ENCODE peak calls at places on chromosomes 2 and 18, in four cellular contexts. One of them, this sample, is unnamed.

GRCh38 chr18:70188113-70188512 is 17.4 kb downstream of the RTTN start:
- DNase-seq in endothelial cell: no peak
- DNase-seq in upper lobe of left lung: no peak
- DNase-seq in ascending aorta: no peak
- DNase-seq in this sample: no peak

GRCh38 chr2:108919571-108920373 is 69.2 kb downstream of the EDAR start:
- DNase-seq in endothelial cell: no peak
- DNase-seq in upper lobe of left lung: no peak
- DNase-seq in ascending aorta: no peak
- DNase-seq in this sample: no peak

GRCh38 chr2:205438241-205438640 is 244.1 kb upstream of the NRP2 start:
- DNase-seq in endothelial cell: no peak
- DNase-seq in upper lobe of left lung: no peak
- DNase-seq in ascending aorta: no peak
- DNase-seq in this sample: no peak

GRCh38 chr2:238505892-238506280 is 79.2 kb downstream of the ASB1 start:
- DNase-seq in endothelial cell: no peak
- DNase-seq in upper lobe of left lung: no peak
- DNase-seq in ascending aorta: no peak
- DNase-seq in this sample: no peak

GRCh38 chr18:35456181-35456850 is 41.4 kb downstream of the INO80C start:
- DNase-seq in endothelial cell: no peak
- DNase-seq in upper lobe of left lung: no peak
- DNase-seq in ascending aorta: no peak
- DNase-seq in this sample: no peak

GRCh38 chr2:241540391-241540765 is 18.2 kb upstream of the BOK start:
- DNase-seq in endothelial cell: no peak
- DNase-seq in upper lobe of left lung: peak; percentile 81
- DNase-seq in ascending aorta: no peak
- DNase-seq in this sample: no peak

GRCh38 chr2:132400169-132400900 is 16.3 kb upstream of the GPR39 start:
- DNase-seq in endothelial cell: no peak
- DNase-seq in upper lobe of left lung: no peak
- DNase-seq in ascending aorta: no peak
- DNase-seq in this sample: no peak

GRCh38 chr2:219417374-219417773 is 803 bp upstream of the DES start:
- DNase-seq in endothelial cell: no peak
- DNase-seq in upper lobe of left lung: no peak
- DNase-seq in ascending aorta: no peak
- DNase-seq in this sample: no peak

GRCh38 chr18:2960983-2961696 is 51.8 kb downstream of the LPIN2 start:
- DNase-seq in endothelial cell: no peak
- DNase-seq in upper lobe of left lung: no peak
- DNase-seq in ascending aorta: no peak
- DNase-seq in this sample: no peak

GRCh38 chr2:47069628-47070154 is 85.4 kb downstream of the STPG4 start:
- DNase-seq in endothelial cell: no peak
- DNase-seq in upper lobe of left lung: peak; percentile 86
- DNase-seq in ascending aorta: peak; percentile 92
- DNase-seq in this sample: no peak

GRCh38 chr2:8144785-8145184 is 537.1 kb upstream of the ID2 start:
- DNase-seq in endothelial cell: no peak
- DNase-seq in upper lobe of left lung: no peak
- DNase-seq in ascending aorta: no peak
- DNase-seq in this sample: no peak

GRCh38 chr18:23693849-23694248 is 4.6 kb downstream of the LAMA3 start:
- DNase-seq in endothelial cell: no peak
- DNase-seq in upper lobe of left lung: no peak
- DNase-seq in ascending aorta: no peak
- DNase-seq in this sample: no peak

GRCh38 chr18:22572321-22572720 is 154.6 kb upstream of the CTAGE1 start:
- DNase-seq in endothelial cell: no peak
- DNase-seq in upper lobe of left lung: no peak
- DNase-seq in ascending aorta: no peak
- DNase-seq in this sample: no peak

GRCh38 chr2:32064021-32064678 is 794 bp downstream of the SPAST start:
- DNase-seq in endothelial cell: no peak
- DNase-seq in upper lobe of left lung: peak; percentile 26
- DNase-seq in ascending aorta: no peak
- DNase-seq in this sample: peak; percentile 46

GRCh38 chr2:187051350-187051749 is 202.4 kb upstream of the ZSWIM2 start:
- DNase-seq in endothelial cell: no peak
- DNase-seq in upper lobe of left lung: no peak
- DNase-seq in ascending aorta: no peak
- DNase-seq in this sample: no peak

GRCh38 chr18:12008181-12008767 is 27.0 kb downstream of the IMPA2 start:
- DNase-seq in endothelial cell: no peak
- DNase-seq in upper lobe of left lung: no peak
- DNase-seq in ascending aorta: no peak
- DNase-seq in this sample: no peak

GRCh38 chr18:58572181-58572580 is 56.7 kb downstream of the ALPK2 start:
- DNase-seq in endothelial cell: no peak
- DNase-seq in upper lobe of left lung: no peak
- DNase-seq in ascending aorta: no peak
- DNase-seq in this sample: no peak

GRCh38 chr2:154945977-154946376 is 247.5 kb downstream of the KCNJ3 start:
- DNase-seq in endothelial cell: no peak
- DNase-seq in upper lobe of left lung: no peak
- DNase-seq in ascending aorta: no peak
- DNase-seq in this sample: no peak

GRCh38 chr2:133344864-133345263 is 223.4 kb downstream of the NCKAP5 start:
- DNase-seq in endothelial cell: no peak
- DNase-seq in upper lobe of left lung: no peak
- DNase-seq in ascending aorta: no peak
- DNase-seq in this sample: no peak

GRCh38 chr2:231152800-231153557 is 28.1 kb upstream of the HTR2B start:
- DNase-seq in endothelial cell: no peak
- DNase-seq in upper lobe of left lung: no peak
- DNase-seq in ascending aorta: no peak
- DNase-seq in this sample: no peak

GRCh38 chr18:9782073-9782857 is 74.2 kb downstream of the RAB31 start:
- DNase-seq in endothelial cell: no peak
- DNase-seq in upper lobe of left lung: peak; percentile 23
- DNase-seq in ascending aorta: no peak
- DNase-seq in this sample: no peak

GRCh38 chr2:9235388-9236344 is 29.1 kb downstream of the ASAP2 start:
- DNase-seq in endothelial cell: no peak
- DNase-seq in upper lobe of left lung: no peak
- DNase-seq in ascending aorta: peak; percentile 70
- DNase-seq in this sample: no peak

GRCh38 chr18:74897971-74898657 is 300.4 kb downstream of the ZNF407 start:
- DNase-seq in endothelial cell: no peak
- DNase-seq in upper lobe of left lung: no peak
- DNase-seq in ascending aorta: no peak
- DNase-seq in this sample: no peak

GRCh38 chr2:12340164-12340563 is 376.6 kb upstream of the TRIB2 start:
- DNase-seq in endothelial cell: no peak
- DNase-seq in upper lobe of left lung: no peak
- DNase-seq in ascending aorta: no peak
- DNase-seq in this sample: no peak

GRCh38 chr2:240791211-240791800 is 28.7 kb downstream of the KIF1A start:
- DNase-seq in endothelial cell: no peak
- DNase-seq in upper lobe of left lung: no peak
- DNase-seq in ascending aorta: no peak
- DNase-seq in this sample: peak; percentile 0

GRCh38 chr2:27238976-27239375 is 21.8 kb downstream of the CAD start:
- DNase-seq in endothelial cell: no peak
- DNase-seq in upper lobe of left lung: no peak
- DNase-seq in ascending aorta: no peak
- DNase-seq in this sample: no peak

GRCh38 chr2:174259981-174260380 is 11.6 kb upstream of the OLA1 start:
- DNase-seq in endothelial cell: no peak
- DNase-seq in upper lobe of left lung: no peak
- DNase-seq in ascending aorta: no peak
- DNase-seq in this sample: no peak

GRCh38 chr18:9986156-9986930 is 72.5 kb downstream of the VAPA start:
- DNase-seq in endothelial cell: no peak
- DNase-seq in upper lobe of left lung: no peak
- DNase-seq in ascending aorta: no peak
- DNase-seq in this sample: no peak

GRCh38 chr2:101030866-101031554 is 28.9 kb downstream of the RPL31 start:
- DNase-seq in endothelial cell: no peak
- DNase-seq in upper lobe of left lung: no peak
- DNase-seq in ascending aorta: no peak
- DNase-seq in this sample: no peak

GRCh38 chr2:55163895-55164509 is 68.1 kb downstream of the CLHC1 start:
- DNase-seq in endothelial cell: no peak
- DNase-seq in upper lobe of left lung: no peak
- DNase-seq in ascending aorta: no peak
- DNase-seq in this sample: no peak

GRCh38 chr2:221567809-221568208 is 4.3 kb downstream of the EPHA4 start:
- DNase-seq in endothelial cell: no peak
- DNase-seq in upper lobe of left lung: no peak
- DNase-seq in ascending aorta: no peak
- DNase-seq in this sample: no peak

GRCh38 chr2:197163755-197164753 is 146.5 kb downstream of the ANKRD44 start:
- DNase-seq in endothelial cell: peak; percentile 32
- DNase-seq in upper lobe of left lung: no peak
- DNase-seq in ascending aorta: no peak
- DNase-seq in this sample: no peak

GRCh38 chr2:239717706-239718105 is 307.4 kb downstream of the NDUFA10 start:
- DNase-seq in endothelial cell: no peak
- DNase-seq in upper lobe of left lung: no peak
- DNase-seq in ascending aorta: peak; percentile 55
- DNase-seq in this sample: no peak

GRCh38 chr2:164538250-164538866 is 82.9 kb downstream of the GRB14 start:
- DNase-seq in endothelial cell: no peak
- DNase-seq in upper lobe of left lung: no peak
- DNase-seq in ascending aorta: no peak
- DNase-seq in this sample: no peak

GRCh38 chr18:35355140-35355618 is 11.0 kb upstream of the ZNF24 start:
- DNase-seq in endothelial cell: peak; percentile 63
- DNase-seq in upper lobe of left lung: peak; percentile 74
- DNase-seq in ascending aorta: peak; percentile 87
- DNase-seq in this sample: peak; percentile 75

GRCh38 chr2:182020319-182021055 is 34.8 kb downstream of the PPP1R1C start:
- DNase-seq in endothelial cell: no peak
- DNase-seq in upper lobe of left lung: no peak
- DNase-seq in ascending aorta: no peak
- DNase-seq in this sample: no peak

GRCh38 chr2:23412556-23413155 is 27.7 kb downstream of the KLHL29 start:
- DNase-seq in endothelial cell: no peak
- DNase-seq in upper lobe of left lung: no peak
- DNase-seq in ascending aorta: no peak
- DNase-seq in this sample: no peak

GRCh38 chr18:5461056-5461455 is 82.7 kb downstream of the EPB41L3 start:
- DNase-seq in endothelial cell: no peak
- DNase-seq in upper lobe of left lung: no peak
- DNase-seq in ascending aorta: no peak
- DNase-seq in this sample: no peak

GRCh38 chr2:69720922-69721491 is 20.9 kb upstream of the ANXA4 start:
- DNase-seq in endothelial cell: no peak
- DNase-seq in upper lobe of left lung: no peak
- DNase-seq in ascending aorta: no peak
- DNase-seq in this sample: no peak

GRCh38 chr2:69717902-69718301 is 24.0 kb upstream of the ANXA4 start:
- DNase-seq in endothelial cell: no peak
- DNase-seq in upper lobe of left lung: no peak
- DNase-seq in ascending aorta: no peak
- DNase-seq in this sample: no peak

GRCh38 chr2:69718338-69718965 is 23.5 kb upstream of the ANXA4 start:
- DNase-seq in endothelial cell: no peak
- DNase-seq in upper lobe of left lung: no peak
- DNase-seq in ascending aorta: no peak
- DNase-seq in this sample: no peak

GRCh38 chr2:69723791-69724190 is 18.1 kb upstream of the ANXA4 start:
- DNase-seq in endothelial cell: no peak
- DNase-seq in upper lobe of left lung: no peak
- DNase-seq in ascending aorta: no peak
- DNase-seq in this sample: no peak

GRCh38 chr2:69720404-69720803 is 21.5 kb upstream of the ANXA4 start:
- DNase-seq in endothelial cell: peak; percentile 26
- DNase-seq in upper lobe of left lung: no peak
- DNase-seq in ascending aorta: no peak
- DNase-seq in this sample: no peak
- TF ChIP-seq CTCF in endothelial cell: peak; percentile 47
- TF ChIP-seq CTCF in upper lobe of left lung: no peak
- TF ChIP-seq CTCF in ascending aorta: no peak
- TF ChIP-seq CTCF in this sample: no peak

DNA sequence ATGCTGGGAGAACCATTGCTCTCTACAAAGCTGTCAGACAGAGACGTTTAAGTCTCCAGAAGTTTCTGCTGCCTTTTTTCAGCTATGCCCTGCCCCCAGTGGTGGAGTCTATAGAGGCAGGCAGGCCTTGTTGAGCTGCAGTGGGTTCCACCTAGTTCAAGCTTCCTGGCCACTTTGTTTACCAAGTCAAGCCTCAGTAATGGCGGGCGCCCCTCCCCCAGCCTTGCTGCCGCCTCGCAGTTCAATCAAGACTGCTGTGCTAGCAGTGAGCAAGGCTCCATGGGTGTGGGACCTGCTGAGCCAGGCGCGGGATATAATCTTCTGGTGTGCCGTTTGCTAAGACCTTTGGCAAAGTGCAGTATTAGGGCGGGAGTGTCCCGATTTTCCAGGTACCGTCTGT is 52.7 kb upstream of the SCYGR2 start:
- DNase-seq in endothelial cell: peak; percentile 6
- DNase-seq in upper lobe of left lung: no peak
- DNase-seq in ascending aorta: no peak
- DNase-seq in this sample: peak; percentile 42
- TF ChIP-seq CTCF in endothelial cell: no peak
- TF ChIP-seq CTCF in upper lobe of left lung: no peak
- TF ChIP-seq CTCF in ascending aorta: no peak
- TF ChIP-seq CTCF in this sample: no peak

DNA sequence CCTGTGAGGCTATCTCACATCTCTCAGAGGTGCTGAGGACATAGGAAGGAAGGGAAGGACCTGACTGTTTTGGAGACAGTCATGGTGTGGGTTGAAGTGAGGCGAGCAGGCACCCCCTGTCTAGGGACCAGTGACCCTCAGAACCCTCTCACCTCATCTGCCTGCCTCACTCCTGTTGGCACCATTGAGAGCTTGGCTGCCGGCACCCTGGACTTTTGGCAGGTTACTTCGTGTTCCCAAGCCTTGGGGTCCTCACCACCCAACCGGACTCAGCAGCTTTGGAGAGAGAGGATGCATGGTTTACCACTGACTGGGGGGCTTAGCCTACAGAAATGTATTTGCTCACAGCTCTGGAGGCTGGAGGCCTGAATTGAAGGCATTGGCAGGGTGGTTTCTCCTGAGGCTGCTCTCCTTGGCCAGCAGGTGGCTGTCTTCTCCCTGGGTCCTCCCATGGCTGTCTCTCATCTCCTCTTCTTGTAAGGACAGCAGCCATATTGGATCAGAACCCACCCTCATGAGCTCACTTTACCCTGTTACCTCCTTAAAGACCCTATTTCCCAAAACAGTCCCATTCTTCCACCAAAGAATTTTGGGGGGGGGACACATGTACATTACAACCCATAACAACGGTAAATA is 142.0 kb downstream of the TSN start:
- DNase-seq in endothelial cell: peak; percentile 47
- DNase-seq in upper lobe of left lung: no peak
- DNase-seq in ascending aorta: no peak
- DNase-seq in this sample: peak; percentile 41
- TF ChIP-seq CTCF in endothelial cell: peak; percentile 48
- TF ChIP-seq CTCF in upper lobe of left lung: peak; percentile 7
- TF ChIP-seq CTCF in ascending aorta: no peak
- TF ChIP-seq CTCF in this sample: peak; percentile 23

GRCh38 chr18:25038261-25038660 is 313.7 kb downstream of the ZNF521 start:
- DNase-seq in endothelial cell: no peak
- DNase-seq in upper lobe of left lung: no peak
- DNase-seq in ascending aorta: no peak
- DNase-seq in this sample: no peak
- TF ChIP-seq CTCF in endothelial cell: no peak
- TF ChIP-seq CTCF in upper lobe of left lung: no peak
- TF ChIP-seq CTCF in ascending aorta: no peak
- TF ChIP-seq CTCF in this sample: no peak

This sample was measured in activated CD8-positive, alpha-beta T cell treated with anti-CD3 and anti-CD28 coated beads for 36 hours.